ENCODE peak calls at places on chromosomes 1 and 21, in five cellular contexts. B, Q, T, J and R are unnamed samples.

GRCh38 chr1:35032384-35032739 is 617 bp upstream of the ZMYM6 start:
- DNase-seq in B (no peak), T (no peak), J (no peak), Q (no peak), R (no peak)

GRCh38 chr1:2871246-2871815 is 69.8 kb upstream of the TTC34 start:
- DNase-seq in Q (no peak), J (no peak), B (no peak), T (no peak), R (no peak)

GRCh38 chr1:47578862-47579419 is 141.1 kb downstream of the FOXD2 start:
- DNase-seq in T (no peak), J (no peak), Q (no peak), B (no peak), R (no peak)

GRCh38 chr1:205977348-205978014 is 25.7 kb downstream of the RAB7B start:
- DNase-seq in T (peak), Q (peak), B (peak), J (peak), R (peak)

GRCh38 chr1:168092566-168093355 is 44.0 kb downstream of the GPR161 start:
- DNase-seq in J (peak), T (no peak), Q (no peak), B (no peak), R (no peak)

GRCh38 chr1:227043755-227044154 is 103.7 kb downstream of the COQ8A start:
- DNase-seq in J (no peak), B (no peak), Q (no peak), T (no peak), R (no peak)

GRCh38 chr21:46191257-46191685 is 7.0 kb upstream of the SPATC1L start:
- DNase-seq in Q (no peak), J (no peak), B (no peak), T (no peak), R (peak)

GRCh38 chr1:84122780-84123382 is 21.2 kb upstream of the PRKACB start:
- DNase-seq in T (no peak), J (peak), B (peak), Q (peak), R (no peak)

GRCh38 chr1:37945743-37946702 is 830 bp downstream of the INPP5B start:
- DNase-seq in B (no peak), Q (no peak), J (peak), T (no peak), R (peak)

GRCh38 chr21:45894891-45895777 is 86.4 kb upstream of the COL6A1 start:
- DNase-seq in T (no peak), B (no peak), J (no peak), Q (no peak), R (no peak)

GRCh38 chr21:38181101-38181500 is 75.7 kb upstream of the KCNJ15 start:
- DNase-seq in Q (no peak), J (no peak), B (no peak), T (no peak), R (no peak)

GRCh38 chr1:88695781-88696180 is 11.7 kb downstream of the PKN2 start:
- DNase-seq in B (no peak), T (no peak), J (no peak), Q (no peak), R (no peak)

GRCh38 chr1:219442575-219442974 is 170.3 kb downstream of the ZC3H11B start:
- DNase-seq in J (no peak), B (no peak), Q (no peak), T (no peak), R (no peak)

GRCh38 chr1:59141267-59141863 is 155.5 kb upstream of the FGGY start:
- DNase-seq in J (no peak), B (no peak), T (no peak), Q (no peak), R (no peak)

GRCh38 chr1:204356997-204357396 is 2.7 kb downstream of the PLEKHA6 start:
- DNase-seq in B (no peak), T (no peak), J (no peak), Q (no peak), R (no peak)

GRCh38 chr1:112296908-112297307 is 99.1 kb upstream of the CTTNBP2NL start:
- DNase-seq in T (no peak), B (no peak), Q (no peak), J (peak), R (no peak)

GRCh38 chr1:173430707-173431662 is 46.1 kb upstream of the PRDX6 start:
- DNase-seq in B (peak), J (peak), T (peak), Q (peak), R (peak)

GRCh38 chr1:109242387-109242786 is 7.0 kb upstream of the CELSR2 start:
- DNase-seq in T (no peak), B (no peak), J (no peak), Q (no peak), R (no peak)

GRCh38 chr1:220810179-220810653 is 23.5 kb downstream of the MTARC1 start:
- DNase-seq in T (peak), Q (peak), J (peak), B (peak), R (no peak)

GRCh38 chr1:147494998-147495580 is 46.2 kb upstream of the BCL9 start:
- DNase-seq in T (peak), J (peak), B (peak), Q (peak), R (no peak)

GRCh38 chr1:9234223-9235122 is at the start of gene H6PD:
- DNase-seq in T (peak), B (peak), Q (peak), J (peak), R (no peak)

GRCh38 chr1:156579472-156579871 is at the start of gene TTC24:
- DNase-seq in J (no peak), Q (no peak), T (no peak), B (no peak), R (no peak)

GRCh38 chr1:12067900-12068821 is 5.1 kb downstream of the TNFRSF8 start:
- DNase-seq in Q (no peak), T (no peak), B (peak), J (no peak), R (no peak)

GRCh38 chr1:19921310-19921709 is 2.1 kb downstream of the PLA2G2E start:
- DNase-seq in B (no peak), Q (no peak), J (peak), T (no peak), R (no peak)

GRCh38 chr1:183349201-183349711 is 68.9 kb downstream of the NMNAT2 start:
- DNase-seq in B (no peak), Q (no peak), J (no peak), T (no peak), R (peak)